ENCODE peak calls at places on chromosomes 4 and X, in eight cellular contexts. One of them, this sample, is unnamed.
A peak's percentile ranks its signal among the peaks of the same experiment; 100 is the strongest.

GRCh38 chr4:2647403-2648158 is 108.6 kb downstream of the TNIP2 start:
- DNase-seq in NCI-H2081: peak; percentile 12
- DNase-seq in HCT116: no peak
- DNase-seq in stimulated activated CD4-positive, alpha-beta T cell treated with anti-CD3 and anti-CD28 coated beads, Interleukin-15, amount 100 ng/mL, for 1 hour: no peak
- DNase-seq in epithelial cell of proximal tubule: no peak
- DNase-seq in SW480: no peak
- DNase-seq in upper lobe of right lung: peak; percentile 51
- DNase-seq in NCI-H1092: no peak
- DNase-seq in this sample: no peak

GRCh38 chr4:16075975-16076757 is 7.7 kb downstream of the PROM1 start:
- DNase-seq in NCI-H1092: no peak
- DNase-seq in epithelial cell of proximal tubule: no peak
- DNase-seq in HCT116: no peak
- DNase-seq in SW480: no peak
- DNase-seq in NCI-H2081: no peak
- DNase-seq in stimulated activated CD4-positive, alpha-beta T cell treated with anti-CD3 and anti-CD28 coated beads, Interleukin-15, amount 100 ng/mL, for 1 hour: no peak
- DNase-seq in upper lobe of right lung: no peak
- DNase-seq in this sample: no peak

GRCh38 chr4:158996669-158997074 is 106.2 kb upstream of the RAPGEF2 start:
- DNase-seq in NCI-H2081: peak; percentile 3
- DNase-seq in HCT116: peak; percentile 93
- DNase-seq in stimulated activated CD4-positive, alpha-beta T cell treated with anti-CD3 and anti-CD28 coated beads, Interleukin-15, amount 100 ng/mL, for 1 hour: no peak
- DNase-seq in epithelial cell of proximal tubule: peak; percentile 92
- DNase-seq in upper lobe of right lung: no peak
- DNase-seq in SW480: peak; percentile 88
- DNase-seq in NCI-H1092: no peak
- DNase-seq in this sample: peak; percentile 82

GRCh38 chr4:83195280-83195679 is 80.8 kb upstream of the PLAC8 start:
- DNase-seq in epithelial cell of proximal tubule: no peak
- DNase-seq in HCT116: no peak
- DNase-seq in upper lobe of right lung: no peak
- DNase-seq in NCI-H2081: no peak
- DNase-seq in stimulated activated CD4-positive, alpha-beta T cell treated with anti-CD3 and anti-CD28 coated beads, Interleukin-15, amount 100 ng/mL, for 1 hour: no peak
- DNase-seq in SW480: no peak
- DNase-seq in NCI-H1092: no peak
- DNase-seq in this sample: no peak

GRCh38 chrX:48761674-48762471 is at the start of gene GLOD5:
- DNase-seq in SW480: peak; percentile 68
- DNase-seq in epithelial cell of proximal tubule: no peak
- DNase-seq in NCI-H2081: peak; percentile 65
- DNase-seq in NCI-H1092: peak; percentile 45
- DNase-seq in upper lobe of right lung: peak; percentile 81
- DNase-seq in HCT116: peak; percentile 35
- DNase-seq in stimulated activated CD4-positive, alpha-beta T cell treated with anti-CD3 and anti-CD28 coated beads, Interleukin-15, amount 100 ng/mL, for 1 hour: no peak
- DNase-seq in this sample: no peak

GRCh38 chr4:118224239-118224829 is 128.5 kb downstream of the PRSS12 start:
- DNase-seq in upper lobe of right lung: no peak
- DNase-seq in NCI-H1092: peak; percentile 19
- DNase-seq in SW480: peak; percentile 61
- DNase-seq in epithelial cell of proximal tubule: peak; percentile 20
- DNase-seq in NCI-H2081: peak; percentile 55
- DNase-seq in stimulated activated CD4-positive, alpha-beta T cell treated with anti-CD3 and anti-CD28 coated beads, Interleukin-15, amount 100 ng/mL, for 1 hour: no peak
- DNase-seq in HCT116: peak; percentile 67
- DNase-seq in this sample: peak; percentile 18

GRCh38 chr4:138513535-138513934 is 271.4 kb upstream of the SLC7A11 start:
- DNase-seq in stimulated activated CD4-positive, alpha-beta T cell treated with anti-CD3 and anti-CD28 coated beads, Interleukin-15, amount 100 ng/mL, for 1 hour: no peak
- DNase-seq in epithelial cell of proximal tubule: no peak
- DNase-seq in NCI-H2081: no peak
- DNase-seq in HCT116: no peak
- DNase-seq in NCI-H1092: no peak
- DNase-seq in upper lobe of right lung: no peak
- DNase-seq in SW480: no peak
- DNase-seq in this sample: no peak

GRCh38 chrX:110131031-110131430 is 128.1 kb downstream of the TMEM164 start:
- DNase-seq in SW480: no peak
- DNase-seq in upper lobe of right lung: no peak
- DNase-seq in NCI-H2081: no peak
- DNase-seq in stimulated activated CD4-positive, alpha-beta T cell treated with anti-CD3 and anti-CD28 coated beads, Interleukin-15, amount 100 ng/mL, for 1 hour: no peak
- DNase-seq in epithelial cell of proximal tubule: no peak
- DNase-seq in HCT116: no peak
- DNase-seq in NCI-H1092: no peak
- DNase-seq in this sample: no peak

GRCh38 chr4:54588404-54588803 is 69.4 kb upstream of the KIT start:
- DNase-seq in NCI-H1092: no peak
- DNase-seq in epithelial cell of proximal tubule: no peak
- DNase-seq in upper lobe of right lung: no peak
- DNase-seq in NCI-H2081: no peak
- DNase-seq in SW480: no peak
- DNase-seq in stimulated activated CD4-positive, alpha-beta T cell treated with anti-CD3 and anti-CD28 coated beads, Interleukin-15, amount 100 ng/mL, for 1 hour: no peak
- DNase-seq in HCT116: no peak
- DNase-seq in this sample: no peak

GRCh38 chr4:101355767-101356702 is 8.7 kb upstream of the PPP3CA start:
- DNase-seq in upper lobe of right lung: no peak
- DNase-seq in SW480: peak; percentile 88
- DNase-seq in epithelial cell of proximal tubule: peak; percentile 50
- DNase-seq in NCI-H2081: no peak
- DNase-seq in NCI-H1092: no peak
- DNase-seq in HCT116: peak; percentile 74
- DNase-seq in stimulated activated CD4-positive, alpha-beta T cell treated with anti-CD3 and anti-CD28 coated beads, Interleukin-15, amount 100 ng/mL, for 1 hour: no peak
- DNase-seq in this sample: peak; percentile 84

GRCh38 chr4:52823478-52824092 is 38.5 kb upstream of the RASL11B start:
- DNase-seq in NCI-H1092: no peak
- DNase-seq in HCT116: peak; percentile 54
- DNase-seq in stimulated activated CD4-positive, alpha-beta T cell treated with anti-CD3 and anti-CD28 coated beads, Interleukin-15, amount 100 ng/mL, for 1 hour: no peak
- DNase-seq in epithelial cell of proximal tubule: peak; percentile 71
- DNase-seq in NCI-H2081: no peak
- DNase-seq in SW480: peak; percentile 44
- DNase-seq in upper lobe of right lung: no peak
- DNase-seq in this sample: no peak

GRCh38 chr4:48337726-48338125 is 3.6 kb upstream of the SLAIN2 start:
- DNase-seq in stimulated activated CD4-positive, alpha-beta T cell treated with anti-CD3 and anti-CD28 coated beads, Interleukin-15, amount 100 ng/mL, for 1 hour: no peak
- DNase-seq in HCT116: no peak
- DNase-seq in NCI-H2081: no peak
- DNase-seq in SW480: no peak
- DNase-seq in epithelial cell of proximal tubule: no peak
- DNase-seq in upper lobe of right lung: no peak
- DNase-seq in NCI-H1092: no peak
- DNase-seq in this sample: no peak

GRCh38 chrX:42149786-42150185 is 226.4 kb upstream of the CASK start:
- DNase-seq in stimulated activated CD4-positive, alpha-beta T cell treated with anti-CD3 and anti-CD28 coated beads, Interleukin-15, amount 100 ng/mL, for 1 hour: no peak
- DNase-seq in NCI-H2081: no peak
- DNase-seq in upper lobe of right lung: no peak
- DNase-seq in NCI-H1092: no peak
- DNase-seq in SW480: no peak
- DNase-seq in HCT116: no peak
- DNase-seq in epithelial cell of proximal tubule: no peak
- DNase-seq in this sample: no peak

GRCh38 chr4:114043116-114043515 is 63.7 kb upstream of the ARSJ start:
- DNase-seq in HCT116: no peak
- DNase-seq in stimulated activated CD4-positive, alpha-beta T cell treated with anti-CD3 and anti-CD28 coated beads, Interleukin-15, amount 100 ng/mL, for 1 hour: no peak
- DNase-seq in NCI-H1092: no peak
- DNase-seq in SW480: no peak
- DNase-seq in NCI-H2081: no peak
- DNase-seq in upper lobe of right lung: no peak
- DNase-seq in epithelial cell of proximal tubule: no peak
- DNase-seq in this sample: no peak

GRCh38 chr4:145618210-145618911 is 824 bp upstream of the MMAA start:
- DNase-seq in HCT116: no peak
- DNase-seq in epithelial cell of proximal tubule: no peak
- DNase-seq in NCI-H2081: peak; percentile 24
- DNase-seq in NCI-H1092: no peak
- DNase-seq in stimulated activated CD4-positive, alpha-beta T cell treated with anti-CD3 and anti-CD28 coated beads, Interleukin-15, amount 100 ng/mL, for 1 hour: no peak
- DNase-seq in upper lobe of right lung: no peak
- DNase-seq in SW480: peak; percentile 15
- DNase-seq in this sample: no peak

GRCh38 chr4:100299441-100299840 is 109.2 kb upstream of the DDIT4L start:
- DNase-seq in SW480: no peak
- DNase-seq in NCI-H2081: no peak
- DNase-seq in stimulated activated CD4-positive, alpha-beta T cell treated with anti-CD3 and anti-CD28 coated beads, Interleukin-15, amount 100 ng/mL, for 1 hour: no peak
- DNase-seq in upper lobe of right lung: no peak
- DNase-seq in NCI-H1092: no peak
- DNase-seq in epithelial cell of proximal tubule: no peak
- DNase-seq in HCT116: peak; percentile 8
- DNase-seq in this sample: no peak

GRCh38 chr4:175298119-175298518 is 380.0 kb downstream of the ADAM29 start:
- DNase-seq in NCI-H1092: no peak
- DNase-seq in NCI-H2081: no peak
- DNase-seq in SW480: no peak
- DNase-seq in epithelial cell of proximal tubule: no peak
- DNase-seq in stimulated activated CD4-positive, alpha-beta T cell treated with anti-CD3 and anti-CD28 coated beads, Interleukin-15, amount 100 ng/mL, for 1 hour: no peak
- DNase-seq in upper lobe of right lung: no peak
- DNase-seq in HCT116: no peak
- DNase-seq in this sample: peak; percentile 21

GRCh38 chrX:65528705-65529340 is 5.8 kb downstream of the LAS1L start:
- DNase-seq in HCT116: no peak
- DNase-seq in NCI-H1092: no peak
- DNase-seq in upper lobe of right lung: no peak
- DNase-seq in epithelial cell of proximal tubule: no peak
- DNase-seq in stimulated activated CD4-positive, alpha-beta T cell treated with anti-CD3 and anti-CD28 coated beads, Interleukin-15, amount 100 ng/mL, for 1 hour: peak; percentile 3
- DNase-seq in SW480: no peak
- DNase-seq in NCI-H2081: peak; percentile 42
- DNase-seq in this sample: no peak

GRCh38 chrX:119374736-119375135 is 24.4 kb upstream of the SLC25A43 start:
- DNase-seq in HCT116: no peak
- DNase-seq in NCI-H2081: no peak
- DNase-seq in upper lobe of right lung: no peak
- DNase-seq in epithelial cell of proximal tubule: no peak
- DNase-seq in SW480: no peak
- DNase-seq in stimulated activated CD4-positive, alpha-beta T cell treated with anti-CD3 and anti-CD28 coated beads, Interleukin-15, amount 100 ng/mL, for 1 hour: no peak
- DNase-seq in NCI-H1092: no peak
- DNase-seq in this sample: no peak

GRCh38 chr4:180449395-180449956 is 1793.7 kb upstream of the TENM3 start:
- DNase-seq in HCT116: peak; percentile 66
- DNase-seq in SW480: peak; percentile 18
- DNase-seq in NCI-H1092: peak; percentile 59
- DNase-seq in NCI-H2081: peak; percentile 86
- DNase-seq in upper lobe of right lung: no peak
- DNase-seq in stimulated activated CD4-positive, alpha-beta T cell treated with anti-CD3 and anti-CD28 coated beads, Interleukin-15, amount 100 ng/mL, for 1 hour: no peak
- DNase-seq in epithelial cell of proximal tubule: no peak
- DNase-seq in this sample: no peak

GRCh38 chr4:142413516-142413915 is 432.6 kb downstream of the INPP4B start:
- DNase-seq in NCI-H2081: no peak
- DNase-seq in upper lobe of right lung: no peak
- DNase-seq in NCI-H1092: no peak
- DNase-seq in stimulated activated CD4-positive, alpha-beta T cell treated with anti-CD3 and anti-CD28 coated beads, Interleukin-15, amount 100 ng/mL, for 1 hour: no peak
- DNase-seq in SW480: no peak
- DNase-seq in epithelial cell of proximal tubule: no peak
- DNase-seq in HCT116: no peak
- DNase-seq in this sample: no peak

GRCh38 chrX:11509786-11510185 is 155.9 kb downstream of the ARHGAP6 start:
- DNase-seq in NCI-H2081: no peak
- DNase-seq in HCT116: no peak
- DNase-seq in epithelial cell of proximal tubule: no peak
- DNase-seq in NCI-H1092: no peak
- DNase-seq in upper lobe of right lung: no peak
- DNase-seq in stimulated activated CD4-positive, alpha-beta T cell treated with anti-CD3 and anti-CD28 coated beads, Interleukin-15, amount 100 ng/mL, for 1 hour: no peak
- DNase-seq in SW480: no peak
- DNase-seq in this sample: no peak

GRCh38 chr4:17018013-17018412 is 119.6 kb upstream of the LDB2 start:
- DNase-seq in NCI-H1092: no peak
- DNase-seq in NCI-H2081: no peak
- DNase-seq in HCT116: no peak
- DNase-seq in upper lobe of right lung: no peak
- DNase-seq in SW480: no peak
- DNase-seq in epithelial cell of proximal tubule: no peak
- DNase-seq in stimulated activated CD4-positive, alpha-beta T cell treated with anti-CD3 and anti-CD28 coated beads, Interleukin-15, amount 100 ng/mL, for 1 hour: no peak
- DNase-seq in this sample: no peak

GRCh38 chr4:118839221-118839927 is 3.4 kb upstream of the SEC24D start:
- DNase-seq in stimulated activated CD4-positive, alpha-beta T cell treated with anti-CD3 and anti-CD28 coated beads, Interleukin-15, amount 100 ng/mL, for 1 hour: no peak
- DNase-seq in HCT116: no peak
- DNase-seq in SW480: no peak
- DNase-seq in upper lobe of right lung: no peak
- DNase-seq in NCI-H2081: no peak
- DNase-seq in NCI-H1092: no peak
- DNase-seq in epithelial cell of proximal tubule: no peak
- DNase-seq in this sample: no peak

GRCh38 chr4:5887361-5888221 is 5.3 kb downstream of the CRMP1 start:
- DNase-seq in upper lobe of right lung: no peak
- DNase-seq in stimulated activated CD4-positive, alpha-beta T cell treated with anti-CD3 and anti-CD28 coated beads, Interleukin-15, amount 100 ng/mL, for 1 hour: no peak
- DNase-seq in epithelial cell of proximal tubule: no peak
- DNase-seq in NCI-H2081: peak; percentile 68
- DNase-seq in HCT116: no peak
- DNase-seq in SW480: peak; percentile 70
- DNase-seq in NCI-H1092: peak; percentile 14
- DNase-seq in this sample: no peak

GRCh38 chrX:17563515-17563914 is 173.8 kb upstream of the SCML1 start:
- DNase-seq in NCI-H1092: no peak
- DNase-seq in epithelial cell of proximal tubule: no peak
- DNase-seq in SW480: peak; percentile 85
- DNase-seq in NCI-H2081: no peak
- DNase-seq in stimulated activated CD4-positive, alpha-beta T cell treated with anti-CD3 and anti-CD28 coated beads, Interleukin-15, amount 100 ng/mL, for 1 hour: no peak
- DNase-seq in HCT116: no peak
- DNase-seq in upper lobe of right lung: no peak
- DNase-seq in this sample: no peak

GRCh38 chr4:80806472-80806871 is 224.0 kb upstream of the BMP3 start:
- DNase-seq in epithelial cell of proximal tubule: no peak
- DNase-seq in stimulated activated CD4-positive, alpha-beta T cell treated with anti-CD3 and anti-CD28 coated beads, Interleukin-15, amount 100 ng/mL, for 1 hour: no peak
- DNase-seq in SW480: no peak
- DNase-seq in NCI-H1092: no peak
- DNase-seq in NCI-H2081: no peak
- DNase-seq in HCT116: no peak
- DNase-seq in upper lobe of right lung: no peak
- DNase-seq in this sample: no peak

GRCh38 chrX:107154787-107155620 is 36.4 kb upstream of the RBM41 start:
- DNase-seq in NCI-H1092: no peak
- DNase-seq in HCT116: no peak
- DNase-seq in NCI-H2081: peak; percentile 29
- DNase-seq in stimulated activated CD4-positive, alpha-beta T cell treated with anti-CD3 and anti-CD28 coated beads, Interleukin-15, amount 100 ng/mL, for 1 hour: no peak
- DNase-seq in SW480: peak; percentile 73
- DNase-seq in epithelial cell of proximal tubule: no peak
- DNase-seq in upper lobe of right lung: no peak
- DNase-seq in this sample: no peak

GRCh38 chr4:121950212-121950679 is 1.6 kb downstream of the TRPC3 start:
- DNase-seq in HCT116: peak; percentile 21
- DNase-seq in SW480: peak; percentile 51
- DNase-seq in upper lobe of right lung: peak; percentile 90
- DNase-seq in stimulated activated CD4-positive, alpha-beta T cell treated with anti-CD3 and anti-CD28 coated beads, Interleukin-15, amount 100 ng/mL, for 1 hour: peak; percentile 64
- DNase-seq in NCI-H2081: peak; percentile 52
- DNase-seq in epithelial cell of proximal tubule: no peak
- DNase-seq in NCI-H1092: peak; percentile 32
- DNase-seq in this sample: peak; percentile 43

GRCh38 chr4:101977096-101977495 is 186.6 kb downstream of the BANK1 start:
- DNase-seq in epithelial cell of proximal tubule: peak; percentile 59
- DNase-seq in HCT116: peak; percentile 92
- DNase-seq in upper lobe of right lung: no peak
- DNase-seq in NCI-H2081: no peak
- DNase-seq in stimulated activated CD4-positive, alpha-beta T cell treated with anti-CD3 and anti-CD28 coated beads, Interleukin-15, amount 100 ng/mL, for 1 hour: no peak
- DNase-seq in NCI-H1092: no peak
- DNase-seq in SW480: no peak
- DNase-seq in this sample: peak; percentile 74

GRCh38 chr4:48974979-48975640 is 11.0 kb upstream of the CWH43 start:
- DNase-seq in epithelial cell of proximal tubule: no peak
- DNase-seq in upper lobe of right lung: no peak
- DNase-seq in HCT116: no peak
- DNase-seq in SW480: no peak
- DNase-seq in NCI-H2081: no peak
- DNase-seq in NCI-H1092: no peak
- DNase-seq in stimulated activated CD4-positive, alpha-beta T cell treated with anti-CD3 and anti-CD28 coated beads, Interleukin-15, amount 100 ng/mL, for 1 hour: no peak
- DNase-seq in this sample: no peak

GRCh38 chr4:86855572-86855971 is 6.4 kb upstream of the SLC10A6 start:
- DNase-seq in HCT116: peak; percentile 18
- DNase-seq in SW480: no peak
- DNase-seq in stimulated activated CD4-positive, alpha-beta T cell treated with anti-CD3 and anti-CD28 coated beads, Interleukin-15, amount 100 ng/mL, for 1 hour: no peak
- DNase-seq in NCI-H1092: no peak
- DNase-seq in NCI-H2081: no peak
- DNase-seq in epithelial cell of proximal tubule: no peak
- DNase-seq in upper lobe of right lung: no peak
- DNase-seq in this sample: peak; percentile 29